ENCODE peak calls at places on chromosomes 16 and 17, in seven cellular contexts. W is RCC 7860, G is stromal cell of bone marrow, P is AG10803, X is H9, U is cardiac septum, Y is AG04449. F is an unnamed sample.
A peak's percentile ranks its signal among the peaks of the same experiment; 100 is the strongest.

GRCh38 chr17:5694507-5694906 is 110.2 kb upstream of the NLRP1 start:
- DNase-seq in G (no peak), Y (no peak), W (no peak), X (peak; percentile 80), P (no peak), U (no peak), F (no peak)

GRCh38 chr16:30659507-30660423 is 1.5 kb downstream of the FBRS start:
- DNase-seq in U (peak; percentile 78), Y (no peak), X (no peak), W (no peak), G (no peak), P (peak; percentile 28), F (no peak)

GRCh38 chr16:87351320-87351698 is 32.3 kb downstream of the FBXO31 start:
- DNase-seq in U (no peak), P (peak; percentile 14), Y (no peak), X (no peak), W (no peak), G (no peak), F (no peak)

GRCh38 chr17:20706752-20707372 is 127.3 kb downstream of the CDRT15L2 start:
- DNase-seq in P (no peak), Y (no peak), G (no peak), X (no peak), W (no peak), U (no peak), F (no peak)

GRCh38 chr17:77800832-77801231 is 157.7 kb upstream of the TNRC6C start:
- DNase-seq in X (no peak), P (no peak), U (peak; percentile 39), W (no peak), Y (no peak), G (no peak), F (no peak)

GRCh38 chr16:26396511-26397235 is 670.1 kb upstream of the C16orf82 start:
- DNase-seq in G (no peak), P (no peak), U (no peak), X (no peak), W (no peak), Y (no peak), F (no peak)

GRCh38 chr17:2940352-2940751 is 123.1 kb downstream of the OR1D5 start:
- DNase-seq in G (no peak), P (no peak), U (peak; percentile 78), W (no peak), X (peak; percentile 72), Y (no peak), F (no peak)

GRCh38 chr16:88430524-88431446 is 22.3 kb upstream of the ZFPM1 start:
- DNase-seq in Y (no peak), G (no peak), U (no peak), W (no peak), P (no peak), X (peak; percentile 66), F (no peak)

GRCh38 chr16:61818850-61819249 is 217.4 kb downstream of the CDH8 start:
- DNase-seq in Y (no peak), P (no peak), W (no peak), X (no peak), G (no peak), U (no peak), F (no peak)

GRCh38 chr16:89410794-89411309 is 79.5 kb downstream of the ANKRD11 start:
- DNase-seq in G (peak; percentile 90), W (no peak), P (peak; percentile 87), U (no peak), Y (peak; percentile 55), X (no peak), F (peak; percentile 93)

GRCh38 chr17:82287849-82288601 is 14.5 kb upstream of the CSNK1D start:
- DNase-seq in X (no peak), Y (no peak), P (peak; percentile 80), U (no peak), G (peak; percentile 55), W (peak; percentile 93), F (peak; percentile 26)

GRCh38 chr16:87161822-87162676 is 155.1 kb downstream of the C16orf95 start:
- DNase-seq in W (no peak), X (no peak), U (no peak), P (no peak), G (no peak), Y (no peak), F (no peak)

GRCh38 chr16:85675528-85675927 is 13.2 kb downstream of the GINS2 start:
- DNase-seq in W (peak; percentile 9), G (no peak), P (peak; percentile 31), U (no peak), Y (no peak), X (no peak), F (peak; percentile 43)

GRCh38 chr16:88383401-88384221 is 852 bp downstream of the ZNF469 start:
- DNase-seq in W (no peak), P (peak; percentile 58), X (no peak), U (peak; percentile 75), G (no peak), Y (no peak), F (no peak)

GRCh38 chr17:31587462-31587861 is 196.0 kb downstream of the RAB11FIP4 start:
- DNase-seq in Y (no peak), X (no peak), P (no peak), W (no peak), U (no peak), G (no peak), F (no peak)

GRCh38 chr16:57268804-57269800 is 15.4 kb downstream of the PLLP start:
- DNase-seq in Y (no peak), G (no peak), W (no peak), P (no peak), U (no peak), X (no peak), F (no peak)

GRCh38 chr16:81366316-81366932 is 51.7 kb downstream of the GAN start:
- DNase-seq in P (peak; percentile 47), G (peak; percentile 21), X (no peak), W (peak; percentile 56), Y (no peak), U (no peak), F (peak; percentile 33)

GRCh38 chr16:4212207-4212933 is 29.5 kb downstream of the SRL start:
- DNase-seq in U (peak; percentile 91), G (no peak), P (no peak), W (no peak), Y (no peak), X (no peak), F (no peak)

GRCh38 chr17:17924131-17924856 is 47.9 kb downstream of the TOM1L2 start:
- DNase-seq in Y (no peak), G (no peak), X (no peak), U (no peak), W (no peak), P (peak; percentile 35), F (no peak)

GRCh38 chr17:34598161-34598776 is 18.9 kb downstream of the TMEM132E start:
- DNase-seq in Y (no peak), W (no peak), G (no peak), U (no peak), X (peak; percentile 82), P (no peak), F (no peak)

GRCh38 chr16:12081048-12081404 is 104.5 kb downstream of the SNX29 start:
- DNase-seq in X (no peak), G (no peak), Y (no peak), P (no peak), W (no peak), U (no peak), F (no peak)

GRCh38 chr16:89035698-89036570 is 57.7 kb upstream of the ACSF3 start:
- DNase-seq in X (no peak), W (no peak), U (no peak), Y (no peak), P (no peak), G (no peak), F (no peak)

GRCh38 chr17:76492989-76493501 is 8.2 kb downstream of the RHBDF2 start:
- DNase-seq in Y (no peak), X (no peak), W (peak; percentile 71), P (peak; percentile 77), G (peak; percentile 64), U (peak; percentile 93), F (peak; percentile 21)

GRCh38 chr16:1909661-1910231 is 8.5 kb downstream of the HS3ST6 start:
- DNase-seq in G (no peak), W (no peak), U (no peak), P (peak; percentile 27), X (peak; percentile 36), Y (no peak), F (peak; percentile 26)

GRCh38 chr16:30399435-30400186 is 4.4 kb downstream of the ZNF48 start:
- DNase-seq in W (no peak), X (peak; percentile 37), U (peak; percentile 31), P (no peak), Y (no peak), G (no peak), F (no peak)

GRCh38 chr17:31544186-31544585 is 152.7 kb downstream of the RAB11FIP4 start:
- DNase-seq in P (no peak), G (no peak), X (no peak), W (no peak), Y (no peak), U (no peak), F (no peak)

GRCh38 chr16:19835989-19836421 is 48.6 kb downstream of the GPRC5B start:
- DNase-seq in W (no peak), G (peak; percentile 49), P (peak; percentile 40), U (no peak), X (no peak), Y (no peak), F (no peak)

GRCh38 chr17:979539-980405 is at the start of gene NXN:
- DNase-seq in U (peak; percentile 98), X (peak; percentile 91), W (peak; percentile 48), P (peak; percentile 65), Y (no peak), G (peak; percentile 35), F (no peak)

GRCh38 chr16:49587511-49587910 is 213.9 kb downstream of the C16orf78 start:
- DNase-seq in U (no peak), P (no peak), W (no peak), Y (no peak), X (peak; percentile 17), G (no peak), F (no peak)